ENCODE peak calls at places on chromosomes 12 and 14, in eight cellular contexts. X, B, Q, E, R, Z, I and D are unnamed samples.

GRCh38 chr12:125436686-125437085 is 371.5 kb downstream of the AACS start:
- DNase-seq in Q (no peak), I (no peak), R (no peak), X (no peak), E (no peak), B (no peak), Z (no peak), D (no peak)

GRCh38 chr12:43079481-43079880 is 472.5 kb downstream of the ADAMTS20 start:
- DNase-seq in Z (no peak), I (no peak), B (no peak), R (no peak), X (no peak), E (no peak), Q (no peak), D (no peak)

GRCh38 chr12:43309845-43310405 is 242.1 kb downstream of the ADAMTS20 start:
- DNase-seq in B (no peak), Q (no peak), I (no peak), R (no peak), X (no peak), E (no peak), Z (no peak), D (no peak)

GRCh38 chr12:69655616-69656336 is 43.3 kb downstream of the BEST3 start:
- DNase-seq in E (no peak), Z (no peak), X (peak), Q (no peak), B (no peak), I (no peak), R (no peak), D (peak)

GRCh38 chr14:68711551-68712437 is 81.1 kb downstream of the ZFP36L1 start:
- DNase-seq in I (no peak), R (no peak), B (no peak), E (no peak), Q (no peak), X (no peak), Z (no peak), D (no peak)

GRCh38 chr12:49129332-49130150 is 1.7 kb downstream of the TUBA1B start:
- DNase-seq in Q (no peak), R (no peak), X (no peak), Z (no peak), E (no peak), I (no peak), B (no peak), D (no peak)

GRCh38 chr14:23537351-23538048 is 14.1 kb downstream of the ZFHX2 start:
- DNase-seq in Q (no peak), R (no peak), E (no peak), B (no peak), I (peak), X (no peak), Z (no peak), D (peak)

GRCh38 chr12:28958553-28959195 is 190.4 kb upstream of the FAR2 start:
- DNase-seq in Q (no peak), X (peak), R (no peak), I (no peak), B (no peak), E (no peak), Z (no peak), D (no peak)

GRCh38 chr12:99768758-99769157 is 121.2 kb downstream of the GARIN6 start:
- DNase-seq in R (no peak), Q (no peak), X (no peak), I (no peak), Z (no peak), B (no peak), E (no peak), D (no peak)

DNA sequence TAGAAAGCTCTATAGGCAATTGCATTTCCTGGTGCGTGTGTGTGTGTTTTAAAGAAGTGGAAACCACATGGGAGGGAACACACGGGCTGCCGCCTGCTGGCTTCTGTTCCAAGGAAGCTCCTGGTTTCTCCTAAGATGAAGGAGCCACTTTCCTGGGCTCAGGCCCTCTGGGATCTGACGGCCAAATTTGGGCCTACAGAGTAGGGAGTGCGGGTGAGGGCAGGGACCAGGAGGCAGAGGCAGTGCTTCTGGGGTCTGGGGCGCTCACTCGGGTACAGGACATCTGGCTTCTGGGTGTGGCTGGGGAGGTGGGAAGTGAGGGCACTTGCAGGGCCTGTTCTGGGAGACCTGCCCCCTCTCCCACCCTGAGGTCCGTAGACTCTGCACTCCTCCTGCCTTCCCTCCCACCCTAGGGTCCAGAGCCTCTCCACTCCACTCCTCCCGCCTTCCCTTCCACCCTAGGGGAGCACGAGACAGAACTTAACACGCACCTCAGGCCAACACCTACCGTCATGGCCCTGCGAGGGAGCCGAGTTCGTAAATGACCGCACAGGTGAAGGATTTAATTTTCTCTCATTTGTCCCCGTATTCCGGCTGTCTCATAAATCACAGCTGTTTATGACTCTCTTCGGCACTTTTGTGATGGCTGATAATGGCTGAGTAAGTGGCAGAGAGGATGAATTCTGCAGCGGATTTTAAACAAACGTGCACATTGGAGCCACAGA is 127.7 kb downstream of the KIF26A start:
- DNase-seq in E (no peak), I (no peak), Q (peak), R (no peak), B (no peak), Z (no peak), X (no peak), D (no peak)
- H3K27ac ChIP-seq in E (no peak), I (no peak), Q (no peak), R (no peak), B (no peak), Z (no peak), X (no peak), D (no peak)

DNA sequence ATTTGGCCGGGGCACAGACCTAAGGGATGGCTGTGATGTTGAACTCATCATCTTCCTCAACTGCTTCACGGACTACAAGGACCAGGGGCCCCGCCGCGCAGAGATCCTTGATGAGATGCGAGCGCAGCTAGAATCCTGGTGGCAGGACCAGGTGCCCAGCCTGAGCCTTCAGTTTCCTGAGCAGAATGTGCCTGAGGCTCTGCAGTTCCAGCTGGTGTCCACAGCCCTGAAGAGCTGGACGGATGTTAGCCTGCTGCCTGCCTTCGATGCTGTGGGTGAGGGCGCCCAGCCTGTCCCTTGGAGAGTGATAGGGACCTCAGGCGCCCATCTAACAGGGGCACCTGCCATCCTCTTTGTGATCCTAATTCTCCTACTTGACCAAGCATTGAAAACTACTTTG is 12.4 kb downstream of the OAS3 start:
- DNase-seq in R (no peak), Z (no peak), B (no peak), Q (no peak), E (no peak), X (no peak), I (no peak), D (no peak)
- TF ChIP-seq CTCF in R (no peak), Z (no peak), B (no peak), Q (no peak), E (no peak), X (no peak), I (no peak), D (no peak)

GRCh38 chr12:47751561-47751960 is 7.1 kb downstream of the RAPGEF3 start:
- DNase-seq in X (no peak), B (no peak), I (peak), E (no peak), Z (no peak), R (no peak), Q (no peak), D (no peak)
- H3K27ac ChIP-seq in X (no peak), B (no peak), I (no peak), E (no peak), Z (no peak), R (no peak), Q (no peak), D (peak)

DNA sequence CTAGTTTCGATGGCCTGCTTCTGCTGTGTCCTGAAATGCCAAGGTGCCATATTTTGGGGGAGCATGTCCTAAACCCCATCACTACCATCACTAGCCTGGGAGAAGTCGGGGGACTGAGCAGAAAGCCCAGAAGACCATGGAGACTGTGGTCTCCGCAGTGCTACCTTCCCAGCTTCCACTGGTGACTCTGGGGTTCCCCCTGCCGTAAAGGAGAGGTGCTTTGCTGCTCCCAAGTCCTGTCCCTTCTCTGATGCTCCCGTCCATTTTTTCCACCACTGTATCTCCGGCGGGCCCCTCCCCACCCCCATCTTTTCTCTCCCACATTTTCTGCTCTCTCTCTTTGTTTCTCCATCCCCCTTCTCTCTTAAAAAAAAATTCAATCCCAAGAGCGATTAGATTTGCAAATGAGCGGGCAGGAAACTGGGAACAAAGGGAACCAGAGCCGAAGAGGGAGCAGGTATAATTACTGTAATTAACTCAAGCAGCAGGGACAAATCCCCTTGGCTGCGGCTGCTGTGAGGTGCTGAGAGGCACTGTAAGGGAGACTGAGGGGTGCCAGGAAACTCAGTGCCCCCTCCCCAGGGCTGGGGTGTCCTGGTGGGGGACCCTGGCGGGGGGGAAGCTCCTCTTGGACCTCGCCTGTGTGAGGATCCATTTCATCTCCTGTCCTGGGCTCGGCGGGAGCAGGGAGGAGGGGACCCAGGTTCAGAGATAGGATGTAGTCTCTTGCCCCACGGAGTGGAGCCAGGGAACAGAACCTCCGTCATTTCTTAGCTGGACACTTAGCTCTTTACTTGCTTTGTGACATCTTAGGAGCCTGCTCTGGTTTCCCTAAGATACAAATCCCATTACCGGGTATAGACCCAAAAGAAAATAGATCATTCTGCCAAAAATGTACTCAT is 140.5 kb upstream of the NRXN3 start:
- DNase-seq in B (peak), R (no peak), Z (no peak), Q (no peak), I (no peak), X (peak), E (no peak), D (no peak)
- TF ChIP-seq CTCF in B (peak), R (no peak), Z (no peak), Q (no peak), I (no peak), X (peak), E (no peak), D (no peak)

DNA sequence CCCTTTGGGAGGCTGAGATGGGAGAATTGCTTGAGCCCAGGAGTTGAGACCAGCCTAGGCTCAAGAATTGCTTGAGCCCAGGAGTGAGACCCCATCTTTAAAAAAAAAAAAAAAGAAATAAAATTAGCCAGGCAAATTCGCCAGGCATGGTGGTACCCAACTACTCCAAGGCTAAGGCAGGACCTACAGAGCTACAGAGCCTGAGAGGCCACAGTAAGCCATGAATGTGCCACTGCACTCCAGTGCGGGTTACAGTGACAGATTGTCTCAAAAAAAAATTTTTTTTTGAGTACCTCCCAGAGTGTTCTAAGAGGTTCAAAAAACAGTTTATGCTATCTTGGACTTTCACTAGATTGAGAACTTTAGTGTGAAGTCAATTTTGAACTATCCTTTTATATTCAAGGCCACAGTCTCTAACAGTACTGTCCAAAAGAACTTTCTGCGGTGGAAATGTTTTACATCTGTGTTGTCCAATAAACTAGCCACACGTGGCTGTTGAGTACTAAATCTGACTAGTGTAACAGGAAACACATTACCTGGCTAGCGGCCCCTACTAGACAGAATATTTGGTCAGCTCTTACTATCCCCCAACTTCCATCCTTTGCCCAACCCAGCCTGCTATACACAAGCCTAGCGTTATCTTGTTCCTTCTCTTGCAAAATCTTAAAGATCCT is 2.4 kb downstream of the RPL36AL start:
- DNase-seq in B (no peak), Z (no peak), I (no peak), E (no peak), R (no peak), Q (no peak), X (no peak), D (no peak)
- H3K27ac ChIP-seq in B (no peak), Z (no peak), I (no peak), E (no peak), R (no peak), Q (no peak), X (no peak), D (no peak)